ENCODE peak calls at places on chromosome 22, in seven cellular contexts. D, Z, T, G, M, U and Y are unnamed samples.

GRCh38 chr22:50313600-50313999 is 6.2 kb upstream of the PLXNB2 start:
- DNase-seq in D (no peak), Z (no peak), T (no peak), G (no peak), M (no peak), U (no peak), Y (no peak)

GRCh38 chr22:35752833-35753189 is 35.1 kb downstream of the APOL5 start:
- DNase-seq in D (no peak), Z (no peak), T (no peak), G (no peak), M (no peak), U (no peak), Y (no peak)

GRCh38 chr22:32765117-32765618 is 36.3 kb upstream of the TIMP3 start:
- DNase-seq in D (no peak), Z (no peak), T (no peak), G (no peak), M (no peak), U (no peak), Y (no peak)

GRCh38 chr22:20436309-20437252 is 1.0 kb downstream of the SCARF2 start:
- DNase-seq in D (no peak), Z (no peak), T (no peak), G (no peak), M (peak), U (no peak), Y (peak)

GRCh38 chr22:47174096-47174495 is 411.6 kb downstream of the TBC1D22A start:
- DNase-seq in D (no peak), Z (no peak), T (no peak), G (no peak), M (no peak), U (no peak), Y (no peak)

GRCh38 chr22:46066691-46067090 is 83.6 kb upstream of the PPARA start:
- DNase-seq in D (peak), Z (no peak), T (no peak), G (no peak), M (peak), U (no peak), Y (no peak)

GRCh38 chr22:32996702-32997101 is 61.5 kb downstream of the SYN3 start:
- DNase-seq in D (peak), Z (peak), T (no peak), G (no peak), M (peak), U (peak), Y (peak)

GRCh38 chr22:29377979-29378378 is 10.4 kb downstream of the AP1B1 start:
- DNase-seq in D (peak), Z (peak), T (no peak), G (no peak), M (no peak), U (no peak), Y (peak)

GRCh38 chr22:20319041-20319744 is 667 bp downstream of the DGCR6L start:
- DNase-seq in D (no peak), Z (no peak), T (no peak), G (no peak), M (peak), U (no peak), Y (peak)

GRCh38 chr22:23520875-23521441 is 59.1 kb downstream of the IGLL1 start:
- DNase-seq in D (no peak), Z (no peak), T (no peak), G (no peak), M (peak), U (no peak), Y (no peak)